ENCODE peak calls at places on chromosome 7, in four cellular contexts. One of them, this sample, is unnamed.

GRCh38 chr7:140390466-140391190 is 7.7 kb downstream of the SLC37A3 start:
- DNase-seq in K562: no peak
- DNase-seq in IMR-90: peak
- DNase-seq in A549: no peak
- DNase-seq in this sample: no peak

GRCh38 chr7:158402471-158402870 is 185.2 kb downstream of the PTPRN2 start:
- DNase-seq in K562: no peak
- DNase-seq in IMR-90: no peak
- DNase-seq in A549: no peak
- DNase-seq in this sample: no peak

GRCh38 chr7:65938336-65938895 is 43.6 kb downstream of the GUSB start:
- DNase-seq in K562: no peak
- DNase-seq in IMR-90: peak
- DNase-seq in A549: no peak
- DNase-seq in this sample: no peak

GRCh38 chr7:44735403-44736165 is 13.1 kb upstream of the ZMIZ2 start:
- DNase-seq in K562: no peak
- DNase-seq in IMR-90: peak
- DNase-seq in A549: peak
- DNase-seq in this sample: peak

GRCh38 chr7:114047889-114048288 is 129.1 kb upstream of the PPP1R3A start:
- DNase-seq in K562: no peak
- DNase-seq in IMR-90: peak
- DNase-seq in A549: no peak
- DNase-seq in this sample: no peak

GRCh38 chr7:105585850-105586500 is 4.7 kb upstream of the EFCAB10 start:
- DNase-seq in K562: no peak
- DNase-seq in IMR-90: no peak
- DNase-seq in A549: no peak
- DNase-seq in this sample: no peak

GRCh38 chr7:11570205-11570604 is 261.8 kb downstream of the THSD7A start:
- DNase-seq in K562: no peak
- DNase-seq in IMR-90: no peak
- DNase-seq in A549: no peak
- DNase-seq in this sample: no peak

GRCh38 chr7:107080533-107080932 is 36.0 kb downstream of the PRKAR2B start:
- DNase-seq in K562: no peak
- DNase-seq in IMR-90: no peak
- DNase-seq in A549: no peak
- DNase-seq in this sample: no peak

GRCh38 chr7:81887691-81888090 is 117.8 kb upstream of the HGF start:
- DNase-seq in K562: no peak
- DNase-seq in IMR-90: no peak
- DNase-seq in A549: no peak
- DNase-seq in this sample: no peak
- TF ChIP-seq CEBPB in K562: no peak
- TF ChIP-seq CEBPB in IMR-90: no peak
- TF ChIP-seq CEBPB in A549: no peak
- TF ChIP-seq CEBPB in this sample: no peak

GRCh38 chr7:35893649-35894048 is 92.8 kb downstream of the SEPTIN7 start:
- DNase-seq in K562: no peak
- DNase-seq in IMR-90: no peak
- DNase-seq in A549: no peak
- DNase-seq in this sample: no peak
- TF ChIP-seq CEBPB in K562: no peak
- TF ChIP-seq CEBPB in IMR-90: no peak
- TF ChIP-seq CEBPB in A549: no peak
- TF ChIP-seq CEBPB in this sample: no peak

DNA sequence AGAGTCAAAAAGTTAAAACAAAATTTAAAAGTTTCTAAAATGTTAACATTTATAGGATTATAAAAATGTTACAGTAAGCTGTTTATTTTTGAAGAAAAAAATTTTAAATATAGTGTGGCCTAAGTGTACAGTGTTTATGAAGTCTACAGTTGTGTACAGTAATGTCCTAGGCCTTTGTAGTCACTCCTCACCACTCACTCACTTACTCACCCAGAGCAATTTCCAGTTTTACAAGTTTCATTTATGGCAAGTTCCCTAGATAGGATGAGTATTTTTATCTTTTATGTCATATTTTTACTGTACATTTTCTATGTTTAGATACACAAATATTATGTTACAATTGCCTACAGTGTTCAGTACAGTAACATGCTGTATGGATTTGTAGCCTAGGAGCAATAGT is 419.9 kb downstream of the ARL4A start:
- DNase-seq in K562: no peak
- DNase-seq in IMR-90: peak
- DNase-seq in A549: no peak
- DNase-seq in this sample: no peak
- TF ChIP-seq CEBPB in K562: no peak
- TF ChIP-seq CEBPB in IMR-90: no peak
- TF ChIP-seq CEBPB in A549: no peak
- TF ChIP-seq CEBPB in this sample: no peak

GRCh38 chr7:94274828-94275227 is 119.9 kb upstream of the COL1A2 start:
- DNase-seq in K562: no peak
- DNase-seq in IMR-90: no peak
- DNase-seq in A549: no peak
- DNase-seq in this sample: no peak

GRCh38 chr7:94277236-94277635 is 117.5 kb upstream of the COL1A2 start:
- DNase-seq in K562: no peak
- DNase-seq in IMR-90: no peak
- DNase-seq in A549: no peak
- DNase-seq in this sample: no peak

GRCh38 chr7:94276046-94276445 is 118.6 kb upstream of the COL1A2 start:
- DNase-seq in K562: no peak
- DNase-seq in IMR-90: no peak
- DNase-seq in A549: no peak
- DNase-seq in this sample: no peak

GRCh38 chr7:94272821-94273583 is 121.7 kb upstream of the COL1A2 start:
- DNase-seq in K562: no peak
- DNase-seq in IMR-90: peak
- DNase-seq in A549: no peak
- DNase-seq in this sample: no peak

GRCh38 chr7:94276797-94277196 is 117.9 kb upstream of the COL1A2 start:
- DNase-seq in K562: no peak
- DNase-seq in IMR-90: peak
- DNase-seq in A549: peak
- DNase-seq in this sample: no peak
- TF ChIP-seq CEBPB in K562: no peak
- TF ChIP-seq CEBPB in IMR-90: no peak
- TF ChIP-seq CEBPB in A549: peak
- TF ChIP-seq CEBPB in this sample: no peak

GRCh38 chr7:80548790-80549530 is 37.1 kb upstream of the GNAT3 start:
- DNase-seq in K562: no peak
- DNase-seq in IMR-90: peak
- DNase-seq in A549: no peak
- DNase-seq in this sample: no peak
- TF ChIP-seq CEBPB in K562: no peak
- TF ChIP-seq CEBPB in IMR-90: no peak
- TF ChIP-seq CEBPB in A549: no peak
- TF ChIP-seq CEBPB in this sample: no peak

DNA sequence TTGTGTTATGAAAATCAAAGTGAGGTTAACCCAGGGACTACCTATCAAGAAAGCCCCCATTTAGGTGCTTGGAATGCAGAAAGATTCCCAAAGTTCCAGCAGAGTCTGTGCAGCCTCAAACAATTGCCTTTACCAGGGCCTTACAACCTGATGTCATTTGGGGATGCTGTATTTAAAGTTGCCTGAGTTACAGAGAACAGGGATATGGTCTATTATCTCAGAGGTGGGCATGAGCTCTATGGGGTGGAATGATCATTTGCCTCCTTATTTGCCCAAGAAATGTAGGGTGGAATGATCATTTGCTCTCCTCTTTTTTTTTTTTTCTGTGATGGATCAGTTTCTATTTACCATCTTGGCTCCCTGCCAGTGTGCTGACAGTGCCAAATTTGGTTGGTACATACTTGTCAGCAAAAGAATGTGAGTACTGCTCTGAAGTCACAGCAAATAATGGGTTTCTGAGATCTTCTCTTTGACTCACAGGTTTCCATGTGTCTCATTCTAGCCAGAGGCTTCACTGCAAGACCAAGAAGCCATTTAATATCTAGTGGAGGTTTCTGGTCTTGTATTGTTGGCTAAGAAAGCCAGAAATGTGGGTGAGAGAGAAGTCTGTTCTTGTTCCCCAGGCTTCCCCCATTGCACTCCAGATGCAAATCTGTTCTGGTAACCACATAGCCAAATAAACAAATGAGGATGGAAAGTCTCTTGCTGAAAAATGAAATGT is 45.5 kb upstream of the ZNRF2 start:
- DNase-seq in K562: no peak
- DNase-seq in IMR-90: no peak
- DNase-seq in A549: peak
- DNase-seq in this sample: no peak
- TF ChIP-seq CEBPB in K562: no peak
- TF ChIP-seq CEBPB in IMR-90: no peak
- TF ChIP-seq CEBPB in A549: no peak
- TF ChIP-seq CEBPB in this sample: no peak

DNA sequence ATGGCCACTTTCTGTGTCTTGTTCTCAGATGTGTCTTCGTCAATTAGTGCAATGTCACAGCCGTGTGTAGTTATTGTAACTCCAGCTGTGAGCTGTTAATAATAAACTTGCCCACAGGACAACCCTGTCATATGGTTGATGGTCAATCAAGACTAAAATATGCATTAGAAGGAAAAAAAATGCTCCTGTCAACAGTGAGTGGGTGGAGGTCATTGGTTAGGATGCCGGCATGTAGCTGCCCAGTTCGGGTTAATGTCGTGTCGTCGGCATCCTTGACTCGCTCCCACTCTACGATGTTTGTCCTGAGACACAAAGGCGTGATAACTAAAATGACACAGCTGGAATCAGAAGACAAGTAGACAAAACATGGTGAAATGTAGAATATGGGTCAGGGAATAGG is 442.8 kb upstream of the NPVF start:
- DNase-seq in K562: no peak
- DNase-seq in IMR-90: no peak
- DNase-seq in A549: no peak
- DNase-seq in this sample: no peak
- TF ChIP-seq CEBPB in K562: no peak
- TF ChIP-seq CEBPB in IMR-90: no peak
- TF ChIP-seq CEBPB in A549: no peak
- TF ChIP-seq CEBPB in this sample: no peak

DNA sequence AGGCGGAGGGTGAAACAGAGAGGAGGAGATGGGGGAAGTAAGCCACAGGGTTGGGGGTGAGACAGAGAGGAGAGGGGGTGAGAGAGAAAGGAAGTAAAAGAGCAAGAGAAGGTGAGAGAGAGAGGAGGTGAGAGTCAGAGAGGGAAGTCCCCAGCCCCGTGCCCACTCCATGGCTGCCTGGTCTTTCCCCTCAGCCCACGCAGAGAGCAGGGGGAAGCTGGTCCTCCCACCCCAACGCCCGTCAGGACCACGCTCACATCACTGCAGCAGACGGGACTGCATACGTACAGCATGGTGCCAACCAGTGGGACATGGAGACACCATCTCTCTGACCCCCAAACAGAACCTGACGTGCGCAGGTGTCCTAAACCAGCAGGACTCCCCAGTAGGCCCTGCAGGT is 12.1 kb upstream of the PDGFA start:
- DNase-seq in K562: no peak
- DNase-seq in IMR-90: no peak
- DNase-seq in A549: no peak
- DNase-seq in this sample: no peak
- TF ChIP-seq CEBPB in K562: no peak
- TF ChIP-seq CEBPB in IMR-90: no peak
- TF ChIP-seq CEBPB in A549: no peak
- TF ChIP-seq CEBPB in this sample: no peak

This sample was measured in HCT116.